ENCODE peak calls at places on chromosomes 16 and 17, in four cellular contexts. One of them, this sample, is unnamed.

GRCh38 chr16:28867241-28867640 is 3.6 kb downstream of the SH2B1 start:
- DNase-seq in sigmoid colon: no peak
- DNase-seq in choroid plexus epithelial cell: no peak
- DNase-seq in ELR: no peak
- DNase-seq in this sample: no peak

GRCh38 chr17:10429416-10430045 is 7.8 kb upstream of the MYH8 start:
- DNase-seq in sigmoid colon: no peak
- DNase-seq in choroid plexus epithelial cell: no peak
- DNase-seq in ELR: peak
- DNase-seq in this sample: no peak

GRCh38 chr17:46851029-46851741 is at the start of gene WNT9B:
- DNase-seq in ELR: no peak
- DNase-seq in choroid plexus epithelial cell: no peak
- DNase-seq in sigmoid colon: no peak
- DNase-seq in this sample: no peak

GRCh38 chr17:76382803-76383644 is 1.4 kb upstream of the SPHK1 start:
- DNase-seq in choroid plexus epithelial cell: peak
- DNase-seq in ELR: peak
- DNase-seq in sigmoid colon: no peak
- DNase-seq in this sample: peak

GRCh38 chr16:10983175-10983558 is 38.8 kb downstream of the CLEC16A start:
- DNase-seq in ELR: no peak
- DNase-seq in sigmoid colon: no peak
- DNase-seq in choroid plexus epithelial cell: no peak
- DNase-seq in this sample: no peak

GRCh38 chr17:30226878-30227277 is 8.6 kb downstream of the SLC6A4 start:
- DNase-seq in ELR: peak
- DNase-seq in choroid plexus epithelial cell: no peak
- DNase-seq in sigmoid colon: no peak
- DNase-seq in this sample: no peak

GRCh38 chr16:53121666-53122065 is 66.9 kb downstream of the CHD9 start:
- DNase-seq in sigmoid colon: no peak
- DNase-seq in ELR: no peak
- DNase-seq in choroid plexus epithelial cell: peak
- DNase-seq in this sample: no peak

GRCh38 chr16:64459821-64460220 is 662.0 kb downstream of the CDH11 start:
- DNase-seq in sigmoid colon: no peak
- DNase-seq in ELR: no peak
- DNase-seq in choroid plexus epithelial cell: peak
- DNase-seq in this sample: no peak

GRCh38 chr17:61404702-61405046 is 5.0 kb downstream of the TBX2 start:
- DNase-seq in ELR: no peak
- DNase-seq in sigmoid colon: peak
- DNase-seq in choroid plexus epithelial cell: no peak
- DNase-seq in this sample: no peak

GRCh38 chr16:75264531-75264998 is 13.1 kb upstream of the BCAR1 start:
- DNase-seq in sigmoid colon: peak
- DNase-seq in choroid plexus epithelial cell: peak
- DNase-seq in ELR: peak
- DNase-seq in this sample: no peak

This sample was measured in activated T-helper 9 cell treated with anti-CD3 and anti-CD28 coated beads, Interleukin-2, amount 50 U/mL, for 16 hours.